ENCODE peak calls at places on chromosomes 12 and 14, in ten cellular contexts. Z is activated CD8-positive, alpha-beta memory T cell treated with anti-CD3 and anti-CD28 coated beads for 24 hours; Y is activated gamma-delta T cell; M is ELR; N is EL; G is stimulated activated CD4-positive, alpha-beta T cell treated with anti-CD3 and anti-CD28 coated beads, Interleukin-1b, Interleukin-23, amount 100 ng/mL, for 48 hours; T is lower lobe of right lung; B is GM23248; E is RKO; I is Karpas-422. F is an unnamed sample.

GRCh38 chr14:92121670-92122350 is at the start of the genes CPSF2 and NDUFB1:
- DNase-seq in Y (peak), E (peak), G (peak), M (peak), T (peak), B (peak), Z (peak), N (peak), I (peak), F (peak)

GRCh38 chr12:12533238-12533829 is 29.3 kb downstream of the DUSP16 start:
- DNase-seq in N (no peak), T (peak), Z (no peak), G (no peak), B (no peak), E (no peak), M (no peak), I (no peak), Y (no peak), F (no peak)

GRCh38 chr14:64993263-64993662 is 6.6 kb downstream of the FNTB start:
- DNase-seq in M (no peak), N (no peak), Y (no peak), I (peak), E (no peak), T (no peak), B (no peak), G (no peak), Z (no peak), F (no peak)

GRCh38 chr14:101470266-101470665 is 91.0 kb upstream of the DIO3 start:
- DNase-seq in T (no peak), N (no peak), M (no peak), E (no peak), Z (no peak), Y (no peak), I (no peak), G (no peak), B (no peak), F (no peak)

GRCh38 chr14:77158175-77158908 is 16.8 kb upstream of the ZDHHC22 start:
- DNase-seq in M (peak), Y (no peak), E (peak), B (peak), G (no peak), I (no peak), Z (no peak), T (no peak), N (peak), F (peak)

GRCh38 chr14:96053600-96054381 is 14.6 kb downstream of the C14orf132 start:
- DNase-seq in M (peak), Y (no peak), E (peak), B (peak), N (peak), I (peak), Z (no peak), G (no peak), T (no peak), F (peak)

GRCh38 chr14:87805315-87805723 is 187.7 kb downstream of the GALC start:
- DNase-seq in I (peak), E (peak), Z (peak), G (peak), T (no peak), B (peak), N (peak), Y (no peak), M (peak), F (peak)

GRCh38 chr14:89915114-89915878 is 39.2 kb downstream of the EFCAB11 start:
- DNase-seq in N (peak), E (peak), T (no peak), M (peak), G (peak), Y (no peak), B (peak), I (peak), Z (peak), F (peak)

GRCh38 chr14:57575482-57575881 is 81.8 kb upstream of the CCDC198 start:
- DNase-seq in T (no peak), G (no peak), Z (no peak), N (no peak), B (no peak), Y (no peak), E (no peak), M (no peak), I (no peak), F (peak)

GRCh38 chr12:24231298-24231697 is 281.8 kb upstream of the SOX5 start:
- DNase-seq in G (no peak), E (no peak), T (no peak), Y (no peak), Z (no peak), M (no peak), B (no peak), I (no peak), N (no peak), F (no peak)

GRCh38 chr12:46395308-46395707 is 22.7 kb upstream of the SLC38A2 start:
- DNase-seq in N (no peak), M (no peak), Z (no peak), B (no peak), E (no peak), T (no peak), Y (no peak), G (no peak), I (no peak), F (no peak)

GRCh38 chr12:19402743-19403400 is 36.4 kb upstream of the AEBP2 start:
- DNase-seq in B (peak), Z (no peak), I (no peak), M (no peak), T (peak), Y (no peak), N (peak), G (no peak), E (no peak), F (peak)

GRCh38 chr14:81485372-81485771 is 48.3 kb downstream of the SEL1L start:
- DNase-seq in B (no peak), T (no peak), E (no peak), Z (no peak), N (no peak), I (no peak), M (no peak), G (no peak), Y (no peak), F (no peak)

GRCh38 chr12:56574210-56574609 is 52.6 kb downstream of the RBMS2 start:
- DNase-seq in Y (no peak), M (peak), T (no peak), E (peak), G (no peak), B (peak), I (no peak), N (peak), Z (no peak), F (no peak)

GRCh38 chr12:55908726-55909512 is 18.8 kb downstream of the PYM1 start:
- DNase-seq in T (no peak), N (peak), E (no peak), I (no peak), G (no peak), B (peak), Y (no peak), M (no peak), Z (peak), F (no peak)

GRCh38 chr12:28975564-28976340 is 173.3 kb upstream of the FAR2 start:
- DNase-seq in G (no peak), I (no peak), E (no peak), N (no peak), T (no peak), Z (no peak), B (peak), M (no peak), Y (no peak), F (no peak)

GRCh38 chr14:68174446-68174845 is 354.9 kb downstream of the RAD51B start:
- DNase-seq in Z (no peak), N (no peak), T (no peak), B (no peak), Y (no peak), M (peak), G (no peak), E (no peak), I (no peak), F (no peak)

GRCh38 chr12:51600721-51601120 is 9.7 kb downstream of the SCN8A start:
- DNase-seq in N (no peak), Y (no peak), B (peak), Z (no peak), M (no peak), G (no peak), T (no peak), I (no peak), E (no peak), F (no peak)

GRCh38 chr14:100045687-100046344 is 19.4 kb upstream of the EVL start:
- DNase-seq in I (no peak), E (no peak), B (peak), Y (no peak), G (no peak), Z (no peak), N (peak), M (no peak), T (no peak), F (no peak)

GRCh38 chr12:45730116-45730841 is 773 bp downstream of the ARID2 start:
- DNase-seq in B (peak), Z (peak), E (peak), M (peak), I (peak), G (peak), Y (peak), N (peak), T (peak), F (peak)

GRCh38 chr12:132428872-132429121 is 61.2 kb upstream of the FBRSL1 start:
- DNase-seq in T (no peak), B (no peak), E (no peak), I (no peak), N (no peak), Y (no peak), G (no peak), M (no peak), Z (no peak), F (no peak)

GRCh38 chr12:89827592-89827991 is 119.0 kb upstream of the ATP2B1 start:
- DNase-seq in B (no peak), Y (no peak), G (no peak), M (no peak), E (no peak), T (no peak), Z (no peak), I (no peak), N (no peak), F (no peak)

GRCh38 chr12:128801879-128802391 is 21.8 kb downstream of the SLC15A4 start:
- DNase-seq in I (no peak), B (peak), N (peak), Y (no peak), G (no peak), Z (no peak), T (no peak), E (peak), M (peak), F (no peak)

GRCh38 chr14:68667313-68667791 is 125.5 kb downstream of the ZFP36L1 start:
- DNase-seq in T (no peak), M (no peak), G (no peak), Y (no peak), Z (no peak), I (no peak), N (no peak), E (no peak), B (peak), F (no peak)

GRCh38 chr12:41967668-41968649 is 176.7 kb downstream of the GXYLT1 start:
- DNase-seq in Y (no peak), I (no peak), E (no peak), G (no peak), Z (no peak), T (no peak), M (no peak), N (no peak), B (no peak), F (no peak)

GRCh38 chr12:102426599-102427541 is 53.5 kb downstream of the IGF1 start:
- DNase-seq in G (no peak), T (no peak), I (no peak), Y (no peak), Z (no peak), M (peak), B (peak), N (no peak), E (no peak), F (no peak)

GRCh38 chr14:65835501-65835900 is 423.0 kb downstream of the FUT8 start:
- DNase-seq in E (no peak), N (no peak), Y (no peak), B (no peak), M (no peak), Z (no peak), T (no peak), G (no peak), I (no peak), F (no peak)

GRCh38 chr14:34301107-34301734 is 160.8 kb downstream of the SPTSSA start:
- DNase-seq in M (peak), E (peak), Z (no peak), Y (no peak), B (peak), G (no peak), T (no peak), N (peak), I (peak), F (peak)

GRCh38 chr12:65139389-65139788 is 18.3 kb upstream of the WIF1 start:
- DNase-seq in B (no peak), M (no peak), E (no peak), G (no peak), N (no peak), Y (no peak), T (no peak), I (no peak), Z (no peak), F (no peak)

GRCh38 chr12:99146185-99146584 is 501.1 kb downstream of the APAF1 start:
- DNase-seq in N (no peak), I (no peak), Z (no peak), Y (no peak), E (no peak), B (no peak), T (no peak), G (no peak), M (no peak), F (no peak)

GRCh38 chr14:105091335-105092123 is 26.3 kb upstream of the GPR132 start:
- DNase-seq in G (no peak), N (peak), E (no peak), Z (no peak), B (peak), I (no peak), M (no peak), T (peak), Y (no peak), F (no peak)

GRCh38 chr12:124480469-124481256 is 86.7 kb downstream of the NCOR2 start:
- DNase-seq in M (peak), Y (no peak), B (peak), Z (peak), G (peak), E (no peak), N (peak), T (no peak), I (no peak), F (no peak)

GRCh38 chr12:108387771-108388170 is 48.7 kb upstream of the CMKLR1 start:
- DNase-seq in B (no peak), I (no peak), Z (no peak), M (no peak), G (no peak), N (no peak), E (no peak), Y (no peak), T (no peak), F (no peak)

GRCh38 chr14:53927171-53927570 is 29.5 kb downstream of the BMP4 start:
- DNase-seq in E (no peak), T (no peak), B (no peak), I (no peak), N (peak), Y (no peak), G (no peak), M (peak), Z (no peak), F (no peak)

GRCh38 chr14:56087824-56088571 is 30.2 kb upstream of the PELI2 start:
- DNase-seq in B (no peak), I (no peak), E (no peak), M (no peak), T (no peak), G (no peak), N (no peak), Y (no peak), Z (no peak), F (no peak)

GRCh38 chr12:19834596-19834995 is 395.3 kb downstream of the AEBP2 start:
- DNase-seq in Z (no peak), I (no peak), T (no peak), B (no peak), N (no peak), E (no peak), Y (no peak), M (no peak), G (no peak), F (no peak)

GRCh38 chr12:91215940-91216454 is 33.4 kb upstream of the DCN start:
- DNase-seq in B (peak), Y (no peak), T (no peak), Z (no peak), M (peak), G (no peak), I (no peak), N (peak), E (no peak), F (no peak)

GRCh38 chr12:65487679-65488078 is 209.2 kb downstream of the MSRB3 start:
- DNase-seq in M (peak), N (no peak), E (peak), G (no peak), Z (no peak), B (no peak), I (no peak), Y (no peak), T (no peak), F (no peak)